ENCODE peak calls at places on chromosome 9, in six cellular contexts. N, G, C, I, J and S are unnamed samples. For H3K4me1, the result is how much of the 10 kb centered on the place peaks cover.

GRCh38 chr9:126431112-126431742 is 104.6 kb downstream of the MVB12B start:
- DNase-seq in N (no peak), G (no peak), C (no peak), I (no peak), J (no peak), S (no peak)

GRCh38 chr9:87564111-87564510 is 66.4 kb downstream of the DAPK1 start:
- DNase-seq in N (no peak), G (no peak), C (no peak), I (peak), J (no peak), S (no peak)

GRCh38 chr9:88537743-88538055 is 2.7 kb downstream of the NXNL2 start:
- DNase-seq in N (peak), G (no peak), C (peak), I (peak), J (peak), S (no peak)

GRCh38 chr9:70678153-70678552 is 263.7 kb upstream of the KLF9 start:
- DNase-seq in N (no peak), G (no peak), C (no peak), I (no peak), J (peak), S (no peak)

GRCh38 chr9:29691758-29692407 is 2118.6 kb upstream of the C9orf72 start:
- DNase-seq in N (no peak), G (no peak), C (peak), I (peak), J (no peak), S (no peak)

GRCh38 chr9:129568560-129569505 is 52.1 kb downstream of the C9orf50 start:
- DNase-seq in N (peak), G (no peak), C (peak), I (peak), J (peak), S (no peak)

GRCh38 chr9:36861528-36862205 is 172.4 kb downstream of the PAX5 start:
- DNase-seq in N (no peak), G (no peak), C (no peak), I (no peak), J (no peak), S (no peak)

GRCh38 chr9:132814937-132815336 is 63.1 kb downstream of the AK8 start:
- DNase-seq in N (no peak), G (no peak), C (no peak), I (no peak), J (no peak), S (no peak)

GRCh38 chr9:126628146-126628545 is 14.4 kb downstream of the LMX1B start:
- DNase-seq in N (no peak), G (no peak), C (no peak), I (no peak), J (no peak), S (no peak)

GRCh38 chr9:8571648-8572047 is 772.1 kb upstream of the DMAC1 start:
- DNase-seq in N (no peak), G (no peak), C (no peak), I (no peak), J (no peak), S (no peak)

GRCh38 chr9:123851851-123852250 is 78.1 kb downstream of the DENND1A start:
- DNase-seq in N (no peak), G (no peak), C (peak), I (no peak), J (no peak), S (no peak)

GRCh38 chr9:129609486-129610192 is 11.3 kb downstream of the C9orf50 start:
- DNase-seq in N (peak), G (no peak), C (no peak), I (peak), J (peak), S (peak)

GRCh38 chr9:137373611-137373980 is 49.4 kb downstream of the EXD3 start:
- DNase-seq in N (no peak), G (no peak), C (no peak), I (no peak), J (peak), S (no peak)

GRCh38 chr9:124220551-124221451 is 36.9 kb upstream of the NEK6 start:
- DNase-seq in N (peak), G (no peak), C (no peak), I (peak), J (no peak), S (peak)

GRCh38 chr9:1421436-1421835 is 371.3 kb downstream of the DMRT2 start:
- DNase-seq in N (no peak), G (no peak), C (no peak), I (no peak), J (no peak), S (no peak)

GRCh38 chr9:136665704-136666363 is 3.1 kb downstream of the EGFL7 start:
- DNase-seq in N (no peak), G (no peak), C (peak), I (peak), J (no peak), S (no peak)

GRCh38 chr9:21413089-21414023 is 4.4 kb downstream of the IFNA8 start:
- DNase-seq in N (no peak), G (no peak), C (peak), I (no peak), J (no peak), S (no peak)

GRCh38 chr9:99905833-99906402 is 536 bp upstream of the STX17 start:
- DNase-seq in N (peak), G (no peak), C (no peak), I (peak), J (no peak), S (peak)

GRCh38 chr9:83535736-83536135 is 2.5 kb downstream of the FRMD3 start:
- DNase-seq in N (no peak), G (no peak), C (peak), I (no peak), J (no peak), S (no peak)

GRCh38 chr9:71487046-71487445 is 281.3 kb downstream of the CEMIP2 start:
- DNase-seq in N (no peak), G (no peak), C (peak), I (no peak), J (no peak), S (no peak)

GRCh38 chr9:126420643-126421564 is 94.3 kb downstream of the MVB12B start:
- DNase-seq in N (no peak), G (no peak), C (no peak), I (peak), J (no peak), S (no peak)

GRCh38 chr9:13175732-13176131 is 103.8 kb downstream of the MPDZ start:
- DNase-seq in N (no peak), G (no peak), C (no peak), I (no peak), J (no peak), S (no peak)

GRCh38 chr9:6944093-6944551 is 186.3 kb downstream of the KDM4C start:
- DNase-seq in N (no peak), G (no peak), C (no peak), I (no peak), J (no peak), S (no peak)

GRCh38 chr9:126631254-126631653 is 17.5 kb downstream of the LMX1B start:
- DNase-seq in N (no peak), G (no peak), C (peak), I (no peak), J (no peak), S (no peak)

GRCh38 chr9:134624827-134625181 is 16.8 kb upstream of the COL5A1 start:
- DNase-seq in N (no peak), G (no peak), C (no peak), I (peak), J (peak), S (no peak)

GRCh38 chr9:135216666-135217431 is 129.4 kb downstream of the OLFM1 start:
- DNase-seq in N (no peak), G (no peak), C (no peak), I (no peak), J (no peak), S (no peak)

GRCh38 chr9:124105266-124105665 is 93.7 kb downstream of the LHX2 start:
- DNase-seq in N (no peak), G (no peak), C (no peak), I (no peak), J (no peak), S (no peak)

GRCh38 chr9:104276709-104277245 is 182.7 kb downstream of the SMC2 start:
- DNase-seq in N (no peak), G (no peak), C (no peak), I (no peak), J (no peak), S (no peak)

GRCh38 chr9:104280711-104281110 is 186.6 kb downstream of the SMC2 start:
- DNase-seq in N (no peak), G (no peak), C (no peak), I (no peak), J (no peak), S (no peak)

GRCh38 chr9:104280216-104280585 is 186.1 kb downstream of the SMC2 start:
- DNase-seq in N (no peak), G (no peak), C (no peak), I (no peak), J (no peak), S (no peak)

GRCh38 chr9:104278929-104279500 is 184.9 kb downstream of the SMC2 start:
- DNase-seq in N (no peak), G (no peak), C (no peak), I (no peak), J (no peak), S (no peak)

DNA sequence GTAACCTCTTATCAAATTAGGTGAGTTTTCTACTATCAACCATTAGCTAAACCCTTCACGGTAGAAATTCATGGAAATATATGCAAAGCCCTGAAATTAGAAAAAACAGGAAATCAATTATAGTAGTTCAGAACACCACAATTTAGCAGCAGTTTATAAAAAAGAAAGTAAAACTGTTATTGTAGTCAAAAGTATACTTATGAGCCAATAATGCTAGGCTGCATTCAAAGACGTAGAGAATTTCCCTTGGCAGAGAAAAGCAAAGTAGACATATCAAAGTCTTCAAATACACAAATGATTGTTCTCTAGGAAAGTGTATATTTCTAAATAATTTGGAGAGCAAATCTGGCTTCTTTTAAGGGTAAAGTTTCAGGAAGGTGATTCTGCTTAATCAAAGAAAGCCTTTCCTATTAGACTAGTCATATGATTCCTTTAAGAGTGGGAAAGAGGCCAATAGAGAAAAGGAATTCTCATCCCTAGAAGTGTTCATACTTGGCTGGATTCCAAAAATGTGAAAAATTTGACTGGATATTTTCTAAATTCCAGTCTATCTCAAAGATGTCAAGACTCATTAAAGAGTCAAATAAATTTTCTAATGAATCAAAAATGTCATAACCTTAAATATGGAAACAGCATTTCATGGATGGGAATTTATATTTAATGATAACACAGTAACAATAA is 185.6 kb downstream of the SMC2 start:
- DNase-seq in N (no peak), G (no peak), C (no peak), I (no peak), J (no peak), S (no peak)
- H3K27ac ChIP-seq in N (no peak), G (no peak), C (no peak), I (no peak), J (no peak), S (no peak)

DNA sequence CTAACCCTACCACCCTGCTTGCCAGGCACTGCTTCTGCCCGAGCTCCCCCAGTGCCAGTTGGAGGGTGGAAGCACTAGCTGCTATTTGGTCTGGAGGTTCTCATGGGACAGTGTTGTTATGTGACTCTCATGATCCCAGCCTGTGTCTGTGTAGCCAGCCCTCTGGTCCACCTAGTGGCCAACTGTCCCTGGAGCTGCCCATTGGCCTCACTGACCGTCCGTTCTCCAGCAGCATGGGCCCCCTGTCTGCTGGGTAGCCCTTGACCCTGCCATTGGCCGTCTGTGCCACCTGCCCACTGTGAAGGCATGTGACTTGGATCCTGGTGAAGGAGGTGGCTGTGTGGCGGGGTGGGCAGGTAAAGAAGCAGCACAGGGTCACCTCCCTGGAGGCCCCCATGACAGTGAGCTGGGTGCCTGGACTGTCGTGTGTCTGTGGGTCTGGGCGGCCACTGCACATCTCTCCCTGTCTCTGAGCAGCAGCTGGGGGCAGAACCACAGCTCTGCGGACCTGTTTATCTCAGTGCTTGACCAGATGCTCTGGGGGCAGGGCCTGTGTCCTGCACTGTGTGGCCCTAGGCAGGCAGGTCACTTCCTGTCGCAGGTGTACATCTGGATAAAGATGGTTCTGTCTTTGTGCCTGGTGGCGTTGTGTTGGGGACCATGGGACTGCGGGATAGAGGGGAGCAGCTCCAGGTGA is 11.4 kb downstream of the PHF2 start:
- DNase-seq in N (no peak), G (no peak), C (no peak), I (no peak), J (peak), S (no peak)
- H3K4me1 ChIP-seq in N (under half), G (under half), C (under half), I (under half), J (under half), S (under half)

GRCh38 chr9:94909250-94909894 is 182.9 kb downstream of the AOPEP start:
- DNase-seq in N (no peak), G (no peak), C (no peak), I (no peak), J (no peak), S (no peak)
- H3K27ac ChIP-seq in N (no peak), G (no peak), C (no peak), I (no peak), J (no peak), S (no peak)

GRCh38 chr9:113477058-113477457 is 13.5 kb downstream of the RGS3 start:
- DNase-seq in N (no peak), G (no peak), C (no peak), I (no peak), J (no peak), S (no peak)

GRCh38 chr9:113475031-113475430 is 11.5 kb downstream of the RGS3 start:
- DNase-seq in N (no peak), G (no peak), C (no peak), I (no peak), J (no peak), S (no peak)

GRCh38 chr9:113475992-113476391 is 12.5 kb downstream of the RGS3 start:
- DNase-seq in N (no peak), G (no peak), C (no peak), I (no peak), J (no peak), S (no peak)

GRCh38 chr9:113477661-113478060 is 14.1 kb downstream of the RGS3 start:
- DNase-seq in N (no peak), G (no peak), C (no peak), I (no peak), J (no peak), S (no peak)

GRCh38 chr9:113476511-113476916 is 13.0 kb downstream of the RGS3 start:
- DNase-seq in N (no peak), G (no peak), C (no peak), I (no peak), J (no peak), S (no peak)
- H3K4me1 ChIP-seq in N (under half), G (under half), C (under half), I (under half), J (under half), S (under half)